ENCODE peak calls at places on chromosomes 16 and 17, in four cellular contexts. O is GM12878, D is vagina, G is prostate gland. V is an unnamed sample.

GRCh38 chr17:37779554-37779953 is 34.7 kb upstream of the HNF1B start:
- DNase-seq in G (no peak), O (no peak), D (no peak), V (no peak)

GRCh38 chr16:70434489-70435260 is 4.2 kb downstream of the ST3GAL2 start:
- DNase-seq in D (no peak), O (no peak), G (no peak), V (no peak)

GRCh38 chr17:56912105-56912999 is 1.5 kb downstream of the TRIM25 start:
- DNase-seq in G (no peak), D (no peak), O (no peak), V (no peak)

GRCh38 chr16:75219838-75220237 is 1.1 kb downstream of the CTRB1 start:
- DNase-seq in G (no peak), O (no peak), D (no peak), V (no peak)

GRCh38 chr17:64449545-64449944 is 630 bp downstream of the MILR1 start:
- DNase-seq in D (no peak), G (no peak), O (no peak), V (no peak)

GRCh38 chr17:63955232-63955631 is 17.5 kb downstream of the SCN4A start:
- DNase-seq in G (no peak), O (no peak), D (no peak), V (no peak)

GRCh38 chr16:65414284-65414984 is 292.6 kb upstream of the CDH11 start:
- DNase-seq in G (no peak), D (no peak), O (no peak), V (no peak)

GRCh38 chr17:57451126-57451690 is 194.9 kb downstream of the MSI2 start:
- DNase-seq in O (no peak), D (no peak), G (no peak), V (no peak)

GRCh38 chr17:78718575-78719209 is 63.4 kb downstream of the CYTH1 start:
- DNase-seq in D (no peak), O (no peak), G (no peak), V (no peak)

DNA sequence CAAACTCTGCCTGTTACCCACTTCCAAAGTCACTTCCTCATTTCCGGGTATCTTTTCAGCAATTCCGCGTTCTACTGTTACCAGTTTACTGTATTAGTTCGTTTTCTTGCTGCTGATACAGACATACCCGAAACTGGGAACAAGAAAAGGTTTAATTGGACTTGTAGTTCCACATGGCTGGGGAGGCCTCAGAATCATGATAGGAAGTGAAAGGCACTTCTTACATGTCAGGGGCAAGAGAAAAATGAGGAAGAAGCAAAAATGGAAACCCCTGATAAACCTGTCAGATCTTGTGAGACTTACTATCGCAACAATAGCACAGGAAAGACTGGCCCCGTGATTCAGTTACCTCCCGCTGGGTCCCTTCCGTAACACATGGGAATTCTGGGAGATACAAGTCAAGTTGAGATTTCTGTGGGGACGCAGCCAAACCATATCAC is 30.9 kb downstream of the PAFAH1B1 start:
- DNase-seq in D (no peak), G (no peak), O (peak; percentile 21), V (no peak)
- TF ChIP-seq POLR2AphosphoS5 in D (no peak), G (no peak), O (no peak), V (no peak)

GRCh38 chr16:81939164-81940067 is 71.9 kb downstream of the SDR42E1 start:
- DNase-seq in O (no peak), D (peak; percentile 34), G (no peak), V (no peak)

GRCh38 chr16:81937305-81938038 is 73.8 kb downstream of the SDR42E1 start:
- DNase-seq in O (no peak), G (no peak), D (peak; percentile 55), V (no peak)

GRCh38 chr16:81936209-81936608 is 75.1 kb downstream of the SDR42E1 start:
- DNase-seq in G (no peak), O (no peak), D (peak; percentile 25), V (no peak)

GRCh38 chr16:81940781-81941560 is 70.3 kb downstream of the SDR42E1 start:
- DNase-seq in D (peak; percentile 43), G (no peak), O (no peak), V (peak; percentile 37)

GRCh38 chr16:81938331-81939163 is 72.7 kb downstream of the SDR42E1 start:
- DNase-seq in D (peak; percentile 84), O (no peak), G (no peak), V (no peak)
- TF ChIP-seq POLR2AphosphoS5 in D (no peak), O (no peak), G (no peak), V (no peak)

DNA sequence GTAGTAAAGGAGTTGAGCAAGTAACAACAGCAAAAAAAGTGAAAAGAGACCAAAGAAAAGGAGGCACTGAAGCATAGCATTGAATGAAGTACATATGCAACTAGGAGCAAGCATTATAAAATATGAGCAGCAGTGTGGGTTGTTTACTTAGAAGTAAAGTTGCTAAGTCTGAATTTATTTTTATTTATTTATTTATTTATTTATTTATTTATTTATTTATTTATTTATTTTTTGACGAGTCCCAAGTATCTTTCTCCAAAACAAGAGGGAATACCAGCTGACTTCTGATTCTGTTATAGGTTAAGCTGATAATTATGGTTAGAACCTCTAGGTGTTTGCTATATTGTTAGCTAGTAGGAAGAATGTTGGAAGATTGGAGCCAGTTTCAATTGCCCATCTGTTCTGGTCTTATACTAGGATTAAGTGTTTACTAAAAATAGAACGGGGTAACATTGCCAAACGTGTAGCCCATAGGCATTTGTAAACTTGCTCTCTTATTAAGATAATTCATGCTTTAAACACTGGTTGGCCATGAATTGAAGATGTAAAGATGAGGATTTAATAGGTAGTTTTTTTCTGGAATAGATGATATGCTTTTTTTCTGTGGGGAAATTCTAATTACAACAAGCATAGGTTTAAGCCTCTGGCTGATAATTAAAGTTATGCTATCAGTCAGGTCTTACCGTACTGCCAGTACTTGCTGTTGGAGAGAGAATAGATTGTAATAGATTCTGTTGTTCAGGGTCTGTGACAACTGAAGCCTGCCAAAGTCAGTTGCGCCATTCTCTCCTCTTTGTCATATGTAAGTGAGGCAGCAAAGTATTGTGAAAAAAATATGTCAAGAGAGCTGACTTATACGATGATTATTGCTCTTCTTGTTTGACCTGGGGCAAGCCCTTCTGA is 66.7 kb downstream of the PPM1E start:
- DNase-seq in G (no peak), O (no peak), D (no peak), V (no peak)
- TF ChIP-seq POLR2AphosphoS5 in G (no peak), O (no peak), D (no peak), V (no peak)

GRCh38 chr17:31677036-31677435 is 182.0 kb downstream of the COPRS start:
- DNase-seq in D (no peak), O (no peak), G (no peak), V (no peak)
- TF ChIP-seq POLR2AphosphoS5 in D (no peak), O (no peak), G (no peak), V (no peak)

GRCh38 chr17:44797809-44798208 is 32.3 kb downstream of the GJC1 start:
- DNase-seq in O (no peak), D (no peak), G (no peak), V (no peak)
- TF ChIP-seq POLR2AphosphoS5 in O (no peak), D (peak; percentile 59), G (peak; percentile 61), V (no peak)

GRCh38 chr17:74427048-74427762 is 4.7 kb upstream of the GPRC5C start:
- DNase-seq in G (peak; percentile 82), D (no peak), O (no peak), V (no peak)
- TF ChIP-seq POLR2AphosphoS5 in G (peak; percentile 64), D (no peak), O (no peak), V (no peak)

DNA sequence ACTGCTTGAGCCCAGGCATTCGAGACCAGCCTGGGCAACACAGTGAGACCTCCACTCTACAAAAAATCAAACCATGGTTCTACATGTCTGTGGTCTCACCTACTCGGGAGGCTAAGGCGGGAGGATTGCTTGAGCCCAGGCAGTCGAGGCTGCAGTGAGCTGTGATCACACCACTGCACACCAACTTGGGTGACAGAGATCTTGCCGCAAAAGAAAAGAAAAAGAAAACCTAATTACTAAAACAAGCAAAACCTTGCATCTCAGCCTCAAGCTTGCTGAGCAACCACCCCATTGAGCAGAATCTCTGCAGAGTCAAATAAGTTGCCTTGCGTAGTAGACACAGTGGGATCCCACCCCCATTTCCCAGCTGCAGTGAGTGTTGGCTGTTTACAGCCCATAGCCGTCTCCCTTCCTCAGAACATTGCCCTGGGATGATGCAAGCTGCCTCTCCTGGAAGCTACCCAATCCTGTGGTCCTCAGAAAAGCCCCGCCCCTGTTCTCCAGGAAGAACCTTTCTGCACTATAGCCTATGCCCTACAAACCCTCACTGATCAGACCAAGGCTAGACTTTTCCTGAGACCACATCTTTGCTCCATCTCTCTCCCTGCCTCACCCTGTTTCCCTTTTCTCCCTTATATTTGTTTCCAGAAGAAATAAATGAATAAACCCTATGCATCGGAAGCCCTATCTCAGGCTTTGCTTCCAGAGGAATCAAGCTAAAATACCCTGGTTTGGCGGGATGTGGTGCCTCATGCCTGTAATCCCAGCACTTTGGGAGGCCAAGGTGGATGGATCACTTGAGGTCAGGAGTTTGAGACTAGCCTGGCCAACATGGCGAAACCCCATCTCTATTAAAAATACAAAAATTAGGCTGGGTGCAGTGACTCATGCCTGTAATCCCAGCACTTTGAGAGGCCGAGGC is 16.7 kb upstream of the ERN2 start:
- DNase-seq in O (no peak), G (no peak), D (no peak), V (no peak)
- TF ChIP-seq POLR2AphosphoS5 in O (no peak), G (no peak), D (no peak), V (no peak)

V was measured in SK-N-MC.